ENCODE peak calls at places on chromosomes 12 and 14, in four cellular contexts. H is astrocyte of the spinal cord, N is Caco-2, T is glutamatergic neuron. J is an unnamed sample.

GRCh38 chr12:48510111-48510510 is 15.3 kb upstream of the OR8S1 start:
- DNase-seq in T (no peak), N (no peak), H (no peak), J (no peak)

GRCh38 chr14:102527255-102528232 is 18.0 kb upstream of the ANKRD9 start:
- DNase-seq in H (no peak), T (no peak), N (no peak), J (no peak)

GRCh38 chr12:108570743-108571603 is 8.6 kb downstream of the ISCU start:
- DNase-seq in T (no peak), H (peak), N (no peak), J (peak)

GRCh38 chr14:53710615-53711014 is 246.0 kb downstream of the BMP4 start:
- DNase-seq in T (no peak), H (no peak), N (no peak), J (no peak)

GRCh38 chr14:36556811-36557433 is 25.5 kb downstream of the NKX2-8 start:
- DNase-seq in H (peak), N (peak), T (peak), J (peak)

GRCh38 chr14:103130965-103131364 is 7.7 kb downstream of the TNFAIP2 start:
- DNase-seq in H (peak), T (no peak), N (no peak), J (no peak)

GRCh38 chr12:132625731-132626430 is 7.3 kb downstream of the P2RX2 start:
- DNase-seq in H (no peak), T (no peak), N (no peak), J (no peak)

GRCh38 chr14:71001742-71002141 is 94.5 kb downstream of the PCNX1 start:
- DNase-seq in H (no peak), T (no peak), N (no peak), J (no peak)

GRCh38 chr12:44286821-44287220 is 450.9 kb downstream of the TMEM117 start:
- DNase-seq in T (no peak), H (no peak), N (no peak), J (peak)

GRCh38 chr14:70635971-70636595 is 5.6 kb upstream of the TTC9 start:
- DNase-seq in H (no peak), N (no peak), T (no peak), J (no peak)

GRCh38 chr12:21456291-21456780 is 18.9 kb downstream of the PYROXD1 start:
- DNase-seq in H (no peak), T (no peak), N (no peak), J (no peak)

GRCh38 chr12:58901664-58902063 is 18.6 kb downstream of the LRIG3 start:
- DNase-seq in T (no peak), N (no peak), H (no peak), J (no peak)